ENCODE peak calls at places on chromosomes 13 and 19, in seven cellular contexts. K, M, U, Z, I, F and E are unnamed samples.

GRCh38 chr19:1406496-1406817 is 929 bp upstream of the DAZAP1 start:
- DNase-seq in I (no peak), K (no peak), F (no peak), Z (no peak), U (no peak), M (no peak), E (peak)

GRCh38 chr19:6393982-6394412 is 1.0 kb upstream of the GTF2F1 start:
- DNase-seq in M (no peak), K (no peak), I (no peak), Z (no peak), U (no peak), F (no peak), E (peak)

GRCh38 chr19:5893907-5894703 is 9.5 kb downstream of the NDUFA11 start:
- DNase-seq in F (no peak), M (peak), Z (no peak), U (no peak), I (no peak), K (no peak), E (no peak)

GRCh38 chr13:107886118-107886517 is 329.2 kb downstream of the LIG4 start:
- DNase-seq in K (no peak), U (no peak), I (no peak), Z (no peak), F (no peak), M (no peak), E (no peak)

GRCh38 chr13:67829641-67830040 is 599.5 kb upstream of the PCDH9 start:
- DNase-seq in F (no peak), U (no peak), I (no peak), Z (no peak), M (no peak), K (no peak), E (no peak)

GRCh38 chr19:54201980-54202379 is 1.3 kb downstream of the RPS9 start:
- DNase-seq in Z (no peak), F (no peak), M (no peak), I (no peak), K (no peak), U (no peak), E (no peak)

GRCh38 chr19:29320076-29320475 is 107.1 kb upstream of the UQCRFS1 start:
- DNase-seq in U (no peak), M (no peak), Z (peak), K (no peak), F (no peak), I (no peak), E (no peak)

GRCh38 chr19:55086730-55087541 is 11.3 kb downstream of the EPS8L1 start:
- DNase-seq in M (no peak), I (peak), F (peak), Z (peak), U (peak), K (peak), E (peak)

GRCh38 chr13:23445794-23446193 is 12.3 kb upstream of the SACS start:
- DNase-seq in Z (no peak), K (no peak), U (no peak), M (no peak), I (no peak), F (no peak), E (no peak)

GRCh38 chr19:51799311-51799997 is 4.5 kb downstream of the FPR3 start:
- DNase-seq in M (peak), I (peak), U (peak), F (no peak), K (peak), Z (peak), E (peak)

GRCh38 chr19:46392252-46392801 is 21.0 kb downstream of the CCDC8 start:
- DNase-seq in U (no peak), I (peak), Z (peak), M (no peak), F (no peak), K (no peak), E (no peak)

GRCh38 chr13:43905435-43906031 is 25.8 kb downstream of the LACC1 start:
- DNase-seq in M (peak), Z (no peak), I (no peak), K (no peak), F (no peak), U (no peak), E (no peak)

GRCh38 chr19:39805120-39805519 is 26.5 kb downstream of the LEUTX start:
- DNase-seq in Z (no peak), F (no peak), M (no peak), K (no peak), U (peak), I (no peak), E (no peak)

GRCh38 chr13:77345150-77345780 is 18.4 kb upstream of the MYCBP2 start:
- DNase-seq in I (no peak), M (no peak), Z (no peak), U (no peak), K (no peak), F (no peak), E (no peak)

GRCh38 chr19:43751466-43752220 is 3.1 kb downstream of the SMG9 start:
- DNase-seq in M (no peak), U (no peak), Z (no peak), K (no peak), I (no peak), F (no peak), E (no peak)

GRCh38 chr13:112891477-112892401 is 77.3 kb upstream of the MCF2L start:
- DNase-seq in F (no peak), Z (no peak), M (no peak), K (peak), I (no peak), U (no peak), E (no peak)

GRCh38 chr13:110109910-110110309 is 197.0 kb downstream of the COL4A1 start:
- DNase-seq in Z (peak), U (no peak), I (no peak), M (no peak), F (no peak), K (no peak), E (peak)

GRCh38 chr19:12783849-12784393 is 7.4 kb upstream of the JUNB start:
- DNase-seq in I (peak), M (peak), U (no peak), Z (no peak), K (no peak), F (no peak), E (peak)

GRCh38 chr13:31477961-31478360 is 261.4 kb upstream of the RXFP2 start:
- DNase-seq in I (no peak), K (no peak), Z (no peak), U (no peak), M (no peak), F (no peak), E (no peak)

GRCh38 chr13:97328222-97328790 is 105.7 kb upstream of the RAP2A start:
- DNase-seq in I (no peak), F (peak), U (peak), Z (no peak), M (no peak), K (no peak), E (no peak)

GRCh38 chr19:39843919-39844793 is 2.0 kb downstream of the FBL start:
- DNase-seq in M (no peak), Z (no peak), F (no peak), K (no peak), U (no peak), I (no peak), E (no peak)

GRCh38 chr13:113552786-113553540 is 31.6 kb upstream of the TFDP1 start:
- DNase-seq in I (no peak), Z (no peak), K (peak), M (no peak), U (peak), F (no peak), E (peak)

GRCh38 chr19:47094557-47095517 is 18.7 kb downstream of the ZC3H4 start:
- DNase-seq in M (no peak), K (peak), I (no peak), F (no peak), U (no peak), Z (no peak), E (peak)

GRCh38 chr13:100138859-100139491 is 50.1 kb downstream of the PCCA start:
- DNase-seq in Z (no peak), F (no peak), I (no peak), U (no peak), K (no peak), M (no peak), E (no peak)

GRCh38 chr13:89514534-89515312 is 1832.8 kb upstream of the MIR17HG start:
- DNase-seq in I (no peak), Z (no peak), M (no peak), U (no peak), F (peak), K (no peak), E (no peak)

GRCh38 chr13:22012676-22013075 is 341.8 kb downstream of the FGF9 start:
- DNase-seq in Z (no peak), M (no peak), K (no peak), U (no peak), F (no peak), I (no peak), E (no peak)

GRCh38 chr13:75231235-75231634 is 250.7 kb downstream of the TBC1D4 start:
- DNase-seq in F (no peak), I (no peak), Z (no peak), K (no peak), U (no peak), M (no peak), E (no peak)
- TF ChIP-seq EP300 in F (no peak), I (no peak), Z (no peak), K (no peak), U (no peak), M (no peak), E (no peak)

GRCh38 chr13:51452391-51453307 is at the start of gene INTS6:
- DNase-seq in K (peak), I (peak), Z (peak), M (peak), U (peak), F (peak), E (peak)

GRCh38 chr13:51453308-51453958 is 597 bp upstream of the INTS6 start:
- DNase-seq in M (peak), Z (peak), I (peak), U (peak), K (no peak), F (no peak), E (peak)

GRCh38 chr13:51451134-51451466 is 1.7 kb downstream of the INTS6 start:
- DNase-seq in U (no peak), F (no peak), Z (no peak), M (no peak), K (no peak), I (no peak), E (no peak)

GRCh38 chr13:51453959-51454703 is 1.3 kb upstream of the INTS6 start:
- DNase-seq in Z (peak), U (no peak), I (no peak), K (no peak), M (peak), F (no peak), E (peak)

GRCh38 chr13:51451467-51452390 is 1.1 kb downstream of the INTS6 start:
- DNase-seq in I (peak), K (peak), M (peak), F (peak), Z (peak), U (peak), E (peak)
- TF ChIP-seq POLR2A in I (no peak), K (no peak), M (peak), F (no peak), Z (no peak), U (no peak), E (peak)

DNA sequence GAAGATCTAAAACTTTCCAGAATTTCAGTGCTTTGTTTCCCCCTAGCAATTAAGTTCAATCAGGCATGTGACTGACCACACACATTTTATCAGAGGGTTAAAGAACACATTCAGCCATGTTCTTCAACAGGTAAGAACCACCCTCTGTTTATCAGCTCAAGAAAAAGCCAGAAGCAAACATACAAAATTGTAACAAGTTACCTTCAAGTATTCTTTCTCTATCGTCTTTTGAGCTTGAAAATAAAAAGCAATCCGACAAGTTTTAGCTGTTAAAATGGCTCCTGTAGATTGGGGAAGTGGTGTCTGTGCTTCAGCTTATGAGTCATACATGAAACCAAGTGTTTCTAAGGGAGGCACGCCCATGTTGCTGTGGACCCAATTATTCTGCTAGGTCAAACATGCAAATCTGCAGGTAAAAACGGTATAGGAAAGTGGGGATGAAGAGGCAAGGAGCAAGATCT is at the start of gene ELF1:
- DNase-seq in K (peak), F (no peak), M (peak), U (no peak), I (no peak), Z (no peak), E (peak)
- TF ChIP-seq POLR2AphosphoS5 in K (no peak), F (no peak), M (no peak), U (no peak), I (no peak), Z (peak), E (peak)

GRCh38 chr19:16588089-16588823 is 16.0 kb upstream of the SLC35E1 start:
- DNase-seq in I (peak), Z (no peak), U (no peak), F (no peak), K (no peak), M (peak), E (peak)

GRCh38 chr19:16584825-16585801 is 12.9 kb upstream of the SLC35E1 start:
- DNase-seq in Z (no peak), K (no peak), I (peak), U (no peak), F (no peak), M (peak), E (no peak)

GRCh38 chr19:16587031-16588023 is 15.1 kb upstream of the SLC35E1 start:
- DNase-seq in F (no peak), I (peak), M (no peak), U (no peak), K (no peak), Z (no peak), E (peak)

GRCh38 chr19:16586477-16586871 is 14.3 kb upstream of the SLC35E1 start:
- DNase-seq in Z (no peak), M (no peak), U (no peak), F (no peak), I (peak), K (no peak), E (no peak)

DNA sequence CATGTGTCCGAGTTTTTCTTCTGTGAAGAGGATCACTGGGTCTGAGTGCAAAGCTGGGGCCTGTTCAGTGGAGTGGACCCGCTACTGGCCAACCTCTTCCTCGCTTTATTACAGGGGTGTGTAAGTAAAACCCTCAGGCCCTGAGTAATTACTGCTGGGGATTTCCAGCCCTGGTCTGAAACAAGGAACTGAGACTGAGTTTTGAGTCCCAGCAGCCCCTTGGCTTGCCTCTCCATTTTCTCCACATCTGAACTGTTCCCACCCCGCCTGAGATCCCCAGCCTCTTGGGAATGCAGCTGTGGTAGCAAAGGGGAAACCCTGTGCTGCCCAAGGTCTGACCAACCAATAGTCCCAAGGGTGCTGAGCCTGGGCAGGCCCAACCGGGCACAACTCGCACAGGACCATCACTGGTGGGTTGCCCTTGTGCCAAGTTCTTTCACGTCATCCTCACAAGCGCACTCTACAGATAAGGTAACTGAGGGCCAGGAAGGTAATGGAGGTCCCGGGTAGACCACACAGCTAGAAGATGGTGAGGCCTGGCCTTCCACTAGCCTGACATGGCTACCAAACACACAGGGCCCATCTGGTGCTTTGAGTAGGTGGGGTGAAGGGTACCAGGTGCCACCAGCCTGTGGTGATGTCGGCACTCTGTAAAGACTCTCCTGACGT is 13.7 kb upstream of the SLC35E1 start:
- DNase-seq in Z (no peak), U (no peak), K (no peak), I (peak), F (no peak), M (no peak), E (peak)
- TF ChIP-seq EP300 in Z (no peak), U (no peak), K (no peak), I (no peak), F (no peak), M (no peak), E (no peak)

GRCh38 chr13:95056266-95056665 is 245.0 kb downstream of the ABCC4 start:
- DNase-seq in F (no peak), M (no peak), K (no peak), U (no peak), Z (no peak), I (no peak), E (no peak)

GRCh38 chr13:95059306-95059705 is 241.9 kb downstream of the ABCC4 start:
- DNase-seq in Z (no peak), M (no peak), U (no peak), I (no peak), F (no peak), K (no peak), E (no peak)

GRCh38 chr13:95058680-95059079 is 242.6 kb downstream of the ABCC4 start:
- DNase-seq in K (no peak), I (no peak), F (no peak), Z (no peak), U (no peak), M (no peak), E (no peak)

GRCh38 chr13:95060120-95060519 is 241.1 kb downstream of the ABCC4 start:
- DNase-seq in M (no peak), Z (no peak), I (no peak), F (no peak), U (no peak), K (no peak), E (no peak)
- TF ChIP-seq POLR2A in M (no peak), Z (no peak), I (no peak), F (no peak), U (no peak), K (no peak), E (no peak)

DNA sequence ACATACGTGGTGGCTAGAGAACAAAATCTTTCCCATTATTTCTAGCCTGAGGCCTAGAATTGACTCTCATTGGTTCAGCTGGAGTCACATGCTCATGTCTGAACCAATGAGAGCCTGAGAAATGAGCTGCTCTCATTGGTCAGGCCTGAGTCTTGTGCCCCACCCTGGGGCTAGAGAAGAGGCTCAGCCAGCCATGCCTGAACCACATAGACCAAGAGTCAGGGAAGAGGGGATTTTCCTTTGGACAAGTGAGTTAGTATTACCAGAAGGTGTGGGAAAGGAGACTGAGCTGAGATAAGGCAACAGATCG is 6.9 kb downstream of the FXYD5 start:
- DNase-seq in Z (no peak), F (no peak), U (no peak), M (peak), I (peak), K (no peak), E (no peak)
- TF ChIP-seq POLR2AphosphoS5 in Z (no peak), F (no peak), U (no peak), M (no peak), I (no peak), K (no peak), E (no peak)

DNA sequence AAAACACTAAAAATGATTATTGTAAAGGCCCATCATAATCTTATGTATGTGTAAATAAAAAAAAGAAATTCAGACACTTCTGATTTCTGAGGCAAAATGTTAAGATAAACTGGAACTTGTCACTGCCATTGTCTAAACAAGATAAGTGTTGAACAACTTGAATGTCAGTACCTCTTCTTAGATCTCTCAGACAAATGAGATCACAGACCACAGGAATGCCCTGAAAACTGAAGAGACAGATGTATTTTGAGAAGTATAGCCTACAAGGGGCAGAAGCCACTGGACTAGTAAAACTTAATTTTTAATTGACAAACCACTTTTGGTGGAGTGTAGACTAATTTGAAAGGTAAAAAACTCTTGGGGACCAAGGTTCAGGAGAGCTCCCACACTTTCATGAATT is 375.5 kb upstream of the SLITRK5 start:
- DNase-seq in Z (no peak), M (no peak), I (no peak), K (no peak), F (no peak), U (no peak), E (no peak)
- TF ChIP-seq EP300 in Z (no peak), M (no peak), I (no peak), K (no peak), F (no peak), U (no peak), E (no peak)

GRCh38 chr19:18389736-18390074 is 3.7 kb downstream of the GDF15 start:
- DNase-seq in M (no peak), U (no peak), Z (no peak), I (no peak), F (no peak), K (no peak), E (no peak)

GRCh38 chr19:18389095-18389735 is 3.3 kb downstream of the GDF15 start:
- DNase-seq in M (no peak), U (no peak), F (no peak), I (no peak), Z (no peak), K (no peak), E (no peak)

GRCh38 chr19:18390075-18390909 is 4.3 kb downstream of the GDF15 start:
- DNase-seq in M (no peak), K (no peak), F (no peak), U (no peak), I (no peak), Z (no peak), E (no peak)

GRCh38 chr19:18387395-18387794 is 1.4 kb downstream of the GDF15 start:
- DNase-seq in F (no peak), Z (no peak), U (no peak), M (no peak), K (no peak), I (no peak), E (no peak)

GRCh38 chr19:18388328-18389094 is 2.6 kb downstream of the GDF15 start:
- DNase-seq in M (peak), K (peak), I (peak), U (no peak), F (no peak), Z (peak), E (peak)
- TF ChIP-seq POLR2A in M (peak), K (no peak), I (no peak), U (no peak), F (no peak), Z (no peak), E (peak)